ENCODE peak calls at places on chromosome 2, in four cellular contexts. One of them, this sample, is unnamed.

GRCh38 chr2:47080888-47081301 is 74.2 kb downstream of the STPG4 start:
- DNase-seq in H1: no peak
- DNase-seq in mesendoderm: no peak
- DNase-seq in IMR-90: no peak
- DNase-seq in this sample: no peak

GRCh38 chr2:229869226-229869625 is 52.6 kb downstream of the TRIP12 start:
- DNase-seq in H1: no peak
- DNase-seq in mesendoderm: peak
- DNase-seq in IMR-90: no peak
- DNase-seq in this sample: no peak

GRCh38 chr2:160411955-160412354 is 81.7 kb downstream of the RBMS1 start:
- DNase-seq in H1: no peak
- DNase-seq in mesendoderm: no peak
- DNase-seq in IMR-90: no peak
- DNase-seq in this sample: no peak

GRCh38 chr2:109110185-109110584 is 18.8 kb upstream of the SH3RF3 start:
- DNase-seq in H1: no peak
- DNase-seq in mesendoderm: no peak
- DNase-seq in IMR-90: no peak
- DNase-seq in this sample: no peak

GRCh38 chr2:33570681-33571080 is 28.4 kb downstream of the FAM98A start:
- DNase-seq in H1: no peak
- DNase-seq in mesendoderm: no peak
- DNase-seq in IMR-90: no peak
- DNase-seq in this sample: no peak

GRCh38 chr2:84856785-84857184 is 24.1 kb downstream of the TRABD2A start:
- DNase-seq in H1: no peak
- DNase-seq in mesendoderm: no peak
- DNase-seq in IMR-90: no peak
- DNase-seq in this sample: no peak

GRCh38 chr2:104846182-104846954 is 7.5 kb upstream of the POU3F3 start:
- DNase-seq in H1: no peak
- DNase-seq in mesendoderm: peak
- DNase-seq in IMR-90: no peak
- DNase-seq in this sample: no peak

GRCh38 chr2:240893363-240893828 is 2.6 kb downstream of the MAB21L4 start:
- DNase-seq in H1: no peak
- DNase-seq in mesendoderm: peak
- DNase-seq in IMR-90: peak
- DNase-seq in this sample: peak

GRCh38 chr2:130336877-130337734 is 5.6 kb upstream of the IMP4 start:
- DNase-seq in H1: peak
- DNase-seq in mesendoderm: peak
- DNase-seq in IMR-90: peak
- DNase-seq in this sample: peak

GRCh38 chr2:179237209-179237946 is 27.3 kb downstream of the SESTD1 start:
- DNase-seq in H1: no peak
- DNase-seq in mesendoderm: no peak
- DNase-seq in IMR-90: no peak
- DNase-seq in this sample: no peak

GRCh38 chr2:128404709-128405466 is 86.2 kb upstream of the HS6ST1 start:
- DNase-seq in H1: no peak
- DNase-seq in mesendoderm: no peak
- DNase-seq in IMR-90: no peak
- DNase-seq in this sample: no peak

GRCh38 chr2:219525533-219526232 is 11.4 kb downstream of the ASIC4 start:
- DNase-seq in H1: no peak
- DNase-seq in mesendoderm: peak
- DNase-seq in IMR-90: no peak
- DNase-seq in this sample: no peak

GRCh38 chr2:104521247-104521646 is 332.7 kb upstream of the POU3F3 start:
- DNase-seq in H1: peak
- DNase-seq in mesendoderm: peak
- DNase-seq in IMR-90: no peak
- DNase-seq in this sample: peak

GRCh38 chr2:172845008-172845670 is 109.5 kb downstream of the RAPGEF4 start:
- DNase-seq in H1: no peak
- DNase-seq in mesendoderm: no peak
- DNase-seq in IMR-90: no peak
- DNase-seq in this sample: no peak

GRCh38 chr2:213152065-213152794 is 818 bp upstream of the IKZF2 start:
- DNase-seq in H1: no peak
- DNase-seq in mesendoderm: peak
- DNase-seq in IMR-90: peak
- DNase-seq in this sample: peak

GRCh38 chr2:103788346-103788745 is 1026.5 kb downstream of the TMEM182 start:
- DNase-seq in H1: no peak
- DNase-seq in mesendoderm: no peak
- DNase-seq in IMR-90: no peak
- DNase-seq in this sample: no peak

GRCh38 chr2:185978634-185979405 is 240.2 kb downstream of the FSIP2 start:
- DNase-seq in H1: no peak
- DNase-seq in mesendoderm: no peak
- DNase-seq in IMR-90: peak
- DNase-seq in this sample: no peak

GRCh38 chr2:41729800-41730364 is 317.9 kb upstream of the PKDCC start:
- DNase-seq in H1: no peak
- DNase-seq in mesendoderm: peak
- DNase-seq in IMR-90: no peak
- DNase-seq in this sample: no peak

GRCh38 chr2:240297553-240298315 is 137.7 kb upstream of the GPC1 start:
- DNase-seq in H1: no peak
- DNase-seq in mesendoderm: no peak
- DNase-seq in IMR-90: no peak
- DNase-seq in this sample: no peak

GRCh38 chr2:48016620-48017019 is 110.3 kb upstream of the FBXO11 start:
- DNase-seq in H1: peak
- DNase-seq in mesendoderm: peak
- DNase-seq in IMR-90: no peak
- DNase-seq in this sample: peak

GRCh38 chr2:144702051-144702450 is 182.1 kb upstream of the ZEB2 start:
- DNase-seq in H1: no peak
- DNase-seq in mesendoderm: no peak
- DNase-seq in IMR-90: no peak
- DNase-seq in this sample: no peak

GRCh38 chr2:171711351-171711750 is 24.1 kb downstream of the DYNC1I2 start:
- DNase-seq in H1: no peak
- DNase-seq in mesendoderm: peak
- DNase-seq in IMR-90: peak
- DNase-seq in this sample: no peak

GRCh38 chr2:76128622-76129021 is 417.9 kb upstream of the GCFC2 start:
- DNase-seq in H1: no peak
- DNase-seq in mesendoderm: no peak
- DNase-seq in IMR-90: no peak
- DNase-seq in this sample: no peak
- H3K56ac ChIP-seq in H1: no peak
- H3K56ac ChIP-seq in mesendoderm: no peak
- H3K56ac ChIP-seq in IMR-90: no peak
- H3K56ac ChIP-seq in this sample: no peak

GRCh38 chr2:189782221-189782671 is 1.9 kb downstream of the ORMDL1 start:
- DNase-seq in H1: no peak
- DNase-seq in mesendoderm: no peak
- DNase-seq in IMR-90: peak
- DNase-seq in this sample: no peak
- H3K56ac ChIP-seq in H1: no peak
- H3K56ac ChIP-seq in mesendoderm: no peak
- H3K56ac ChIP-seq in IMR-90: no peak
- H3K56ac ChIP-seq in this sample: no peak

GRCh38 chr2:168316073-168316440 is 68.7 kb upstream of the STK39 start:
- DNase-seq in H1: no peak
- DNase-seq in mesendoderm: no peak
- DNase-seq in IMR-90: peak
- DNase-seq in this sample: no peak
- H3K56ac ChIP-seq in H1: no peak
- H3K56ac ChIP-seq in mesendoderm: no peak
- H3K56ac ChIP-seq in IMR-90: no peak
- H3K56ac ChIP-seq in this sample: no peak

GRCh38 chr2:205220559-205220958 is 461.7 kb upstream of the NRP2 start:
- DNase-seq in H1: no peak
- DNase-seq in mesendoderm: peak
- DNase-seq in IMR-90: no peak
- DNase-seq in this sample: no peak

GRCh38 chr2:205217004-205217403 is 465.3 kb upstream of the NRP2 start:
- DNase-seq in H1: no peak
- DNase-seq in mesendoderm: no peak
- DNase-seq in IMR-90: no peak
- DNase-seq in this sample: no peak

GRCh38 chr2:205216092-205216491 is 466.2 kb upstream of the NRP2 start:
- DNase-seq in H1: no peak
- DNase-seq in mesendoderm: no peak
- DNase-seq in IMR-90: no peak
- DNase-seq in this sample: no peak

GRCh38 chr2:205218056-205218455 is 464.2 kb upstream of the NRP2 start:
- DNase-seq in H1: no peak
- DNase-seq in mesendoderm: no peak
- DNase-seq in IMR-90: peak
- DNase-seq in this sample: no peak

GRCh38 chr2:205216580-205216979 is 465.7 kb upstream of the NRP2 start:
- DNase-seq in H1: no peak
- DNase-seq in mesendoderm: no peak
- DNase-seq in IMR-90: no peak
- DNase-seq in this sample: no peak
- H3K56ac ChIP-seq in H1: no peak
- H3K56ac ChIP-seq in mesendoderm: no peak
- H3K56ac ChIP-seq in IMR-90: no peak
- H3K56ac ChIP-seq in this sample: no peak

GRCh38 chr2:201362396-201362795 is 5.3 kb upstream of the FLACC1 start:
- DNase-seq in H1: no peak
- DNase-seq in mesendoderm: no peak
- DNase-seq in IMR-90: peak
- DNase-seq in this sample: no peak

GRCh38 chr2:201360256-201360655 is 3.1 kb upstream of the FLACC1 start:
- DNase-seq in H1: no peak
- DNase-seq in mesendoderm: no peak
- DNase-seq in IMR-90: no peak
- DNase-seq in this sample: no peak

GRCh38 chr2:201363857-201364560 is 6.9 kb upstream of the FLACC1 start:
- DNase-seq in H1: no peak
- DNase-seq in mesendoderm: peak
- DNase-seq in IMR-90: peak
- DNase-seq in this sample: peak

GRCh38 chr2:201358684-201359083 is 1.5 kb upstream of the FLACC1 start:
- DNase-seq in H1: no peak
- DNase-seq in mesendoderm: peak
- DNase-seq in IMR-90: peak
- DNase-seq in this sample: no peak

DNA sequence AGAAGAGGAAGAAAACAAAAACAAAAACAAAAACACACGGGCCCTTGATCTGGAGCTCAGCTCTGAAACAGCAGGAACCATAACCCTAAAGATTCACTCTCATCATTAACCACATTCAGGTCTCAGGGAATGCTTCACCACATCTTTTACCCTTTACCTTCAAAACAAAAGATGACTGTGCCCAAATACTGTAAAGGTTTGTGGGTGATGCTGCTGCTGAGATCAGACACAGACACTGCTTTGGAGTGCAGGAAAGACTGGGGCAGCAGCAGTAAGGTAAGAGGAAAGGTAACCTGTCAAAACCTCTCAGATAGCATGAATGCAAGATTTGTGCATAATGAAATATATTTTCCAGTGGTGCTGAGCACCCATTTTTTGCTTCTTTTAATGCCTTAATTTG is 3.9 kb upstream of the FLACC1 start:
- DNase-seq in H1: no peak
- DNase-seq in mesendoderm: no peak
- DNase-seq in IMR-90: no peak
- DNase-seq in this sample: no peak
- H3K56ac ChIP-seq in H1: no peak
- H3K56ac ChIP-seq in mesendoderm: no peak
- H3K56ac ChIP-seq in IMR-90: no peak
- H3K56ac ChIP-seq in this sample: no peak

GRCh38 chr2:22807876-22808275 is 577.1 kb upstream of the KLHL29 start:
- DNase-seq in H1: no peak
- DNase-seq in mesendoderm: no peak
- DNase-seq in IMR-90: no peak
- DNase-seq in this sample: no peak
- H3K56ac ChIP-seq in H1: no peak
- H3K56ac ChIP-seq in mesendoderm: no peak
- H3K56ac ChIP-seq in IMR-90: no peak
- H3K56ac ChIP-seq in this sample: no peak

This sample was measured in H9.